ENCODE peak calls at places on chromosomes 1 and 21, in four cellular contexts. N is LoVo, P is AG10803, G is amygdala. L is an unnamed sample.

GRCh38 chr1:230708631-230709580 is 5.0 kb downstream of the AGT start:
- DNase-seq in N (peak), P (peak), G (no peak), L (no peak)

GRCh38 chr21:27759091-27759659 is 792.3 kb upstream of the ADAMTS5 start:
- DNase-seq in N (no peak), P (peak), G (no peak), L (no peak)

GRCh38 chr1:57272601-57273000 is 151.3 kb downstream of the DAB1 start:
- DNase-seq in N (no peak), P (no peak), G (no peak), L (no peak)

GRCh38 chr1:198932351-198932991 is 293.6 kb downstream of the PTPRC start:
- DNase-seq in N (peak), P (no peak), G (no peak), L (no peak)

GRCh38 chr21:17598437-17598836 is 14.3 kb downstream of the BTG3 start:
- DNase-seq in N (no peak), P (no peak), G (no peak), L (no peak)

GRCh38 chr1:22636927-22637326 is 499 bp downstream of the C1QA start:
- DNase-seq in N (no peak), P (no peak), G (no peak), L (no peak)

GRCh38 chr1:21868482-21868881 is 56.4 kb downstream of the LDLRAD2 start:
- DNase-seq in N (no peak), P (no peak), G (no peak), L (no peak)

GRCh38 chr1:68321084-68321685 is 88.9 kb upstream of the WLS start:
- DNase-seq in N (peak), P (peak), G (no peak), L (no peak)

GRCh38 chr21:45736705-45737484 is 93.4 kb downstream of the PCBP3 start:
- DNase-seq in N (no peak), P (no peak), G (no peak), L (no peak)

GRCh38 chr1:25729774-25730173 is 70.2 kb upstream of the SELENON start:
- DNase-seq in N (no peak), P (no peak), G (no peak), L (no peak)

GRCh38 chr1:179788259-179788658 is 45.2 kb downstream of the FAM163A start:
- DNase-seq in N (no peak), P (no peak), G (no peak), L (no peak)

GRCh38 chr1:151990856-151991198 is 2.8 kb downstream of the S100A10 start:
- DNase-seq in N (peak), P (peak), G (no peak), L (no peak)

GRCh38 chr1:28540651-28541050 is 12.2 kb upstream of the TRNAU1AP start:
- DNase-seq in N (no peak), P (no peak), G (no peak), L (no peak)

GRCh38 chr21:33937146-33937545 is 21.5 kb upstream of the ATP5PO start:
- DNase-seq in N (no peak), P (no peak), G (no peak), L (no peak)

GRCh38 chr1:23727362-23727811 is 15.9 kb upstream of the ELOA start:
- DNase-seq in N (no peak), P (peak), G (no peak), L (no peak)

GRCh38 chr1:163082971-163083370 is 13.8 kb downstream of the RGS4 start:
- DNase-seq in N (no peak), P (no peak), G (no peak), L (no peak)

GRCh38 chr1:94819945-94820746 is at the start of gene SLC44A3:
- DNase-seq in N (peak), P (peak), G (no peak), L (no peak)

GRCh38 chr21:15781986-15782385 is 52.2 kb downstream of the USP25 start:
- DNase-seq in N (no peak), P (no peak), G (no peak), L (no peak)

GRCh38 chr1:186828612-186829542 is at the start of gene PLA2G4A:
- DNase-seq in N (peak), P (peak), G (no peak), L (no peak)

GRCh38 chr1:223312273-223312672 is 51.7 kb downstream of the SUSD4 start:
- DNase-seq in N (no peak), P (no peak), G (no peak), L (no peak)

GRCh38 chr1:209873067-209873810 is 45.5 kb downstream of the UTP25 start:
- DNase-seq in N (no peak), P (no peak), G (no peak), L (peak)

GRCh38 chr1:6507037-6507428 is 15.6 kb upstream of the PLEKHG5 start:
- DNase-seq in N (no peak), P (no peak), G (no peak), L (no peak)

GRCh38 chr1:198620951-198621824 is 17.7 kb upstream of the PTPRC start:
- DNase-seq in N (no peak), P (no peak), G (no peak), L (no peak)

GRCh38 chr1:233613252-233614172 is at the start of gene KCNK1:
- DNase-seq in N (peak), P (peak), G (no peak), L (peak)

L was measured in skeletal muscle cell.